ENCODE peak calls at places on chromosomes 12 and 14, in five cellular contexts. D is GM23338, L is HepG2, R is BJ, F is heart right ventricle. P is an unnamed sample.

GRCh38 chr14:76938092-76938500 is 90.4 kb downstream of the IRF2BPL start:
- DNase-seq in D (no peak), L (no peak), R (no peak), F (no peak), P (no peak)

GRCh38 chr12:88577537-88577936 is 2.7 kb downstream of the KITLG start:
- DNase-seq in D (no peak), L (no peak), R (no peak), F (no peak), P (no peak)

GRCh38 chr12:111055181-111055880 is 135.0 kb upstream of the MYL2 start:
- DNase-seq in D (no peak), L (no peak), R (no peak), F (no peak), P (no peak)

GRCh38 chr12:121573949-121574520 is 6.8 kb downstream of the KDM2B start:
- DNase-seq in D (no peak), L (no peak), R (no peak), F (no peak), P (no peak)

GRCh38 chr12:6772331-6772695 is at the start of gene LAG3:
- DNase-seq in D (no peak), L (no peak), R (no peak), F (no peak), P (no peak)

GRCh38 chr12:22538336-22538735 is 6.0 kb downstream of the C2CD5 start:
- DNase-seq in D (no peak), L (no peak), R (no peak), F (no peak), P (no peak)

GRCh38 chr12:105287408-105287807 is 43.1 kb upstream of the C12orf75 start:
- DNase-seq in D (no peak), L (no peak), R (no peak), F (no peak), P (no peak)

GRCh38 chr12:105915997-105916697 is 222.6 kb downstream of the NUAK1 start:
- DNase-seq in D (no peak), L (no peak), R (no peak), F (no peak), P (no peak)

GRCh38 chr14:58060077-58060476 is 91.9 kb downstream of the ARMH4 start:
- DNase-seq in D (no peak), L (no peak), R (no peak), F (no peak), P (no peak)

GRCh38 chr12:49032679-49033447 is 14.3 kb upstream of the PRKAG1 start:
- DNase-seq in D (no peak), L (no peak), R (no peak), F (peak; percentile 10), P (no peak)

GRCh38 chr12:108241961-108242360 is 97.2 kb downstream of the CMKLR1 start:
- DNase-seq in D (no peak), L (no peak), R (no peak), F (no peak), P (no peak)

GRCh38 chr14:60773558-60773957 is 39.0 kb downstream of the MNAT1 start:
- DNase-seq in D (no peak), L (no peak), R (no peak), F (no peak), P (no peak)

GRCh38 chr14:33799705-33800269 is 151.1 kb downstream of the EGLN3 start:
- DNase-seq in D (no peak), L (no peak), R (no peak), F (peak; percentile 32), P (no peak)

GRCh38 chr14:89912667-89913211 is 41.8 kb downstream of the EFCAB11 start:
- DNase-seq in D (peak; percentile 53), L (peak; percentile 59), R (peak; percentile 98), F (no peak), P (peak; percentile 96)

DNA sequence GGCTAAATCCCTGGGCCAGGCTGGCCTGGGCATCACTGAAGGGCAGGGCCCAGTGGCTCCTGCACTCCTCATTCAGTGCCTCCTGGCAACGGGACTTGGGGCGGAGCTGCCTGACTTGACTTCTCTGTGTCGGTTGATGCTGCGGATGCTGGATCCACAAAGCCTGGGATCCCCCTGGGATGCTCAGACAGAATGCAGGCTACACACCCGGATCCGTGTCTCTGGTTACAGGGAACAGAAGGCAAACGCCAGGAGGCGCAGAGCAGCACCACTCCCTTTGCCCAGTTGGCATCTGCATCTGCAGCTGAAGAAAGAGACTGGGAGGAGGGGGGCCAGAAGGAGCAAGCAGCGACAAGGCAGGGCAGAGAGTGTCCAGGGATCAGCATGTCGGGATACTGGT is 154.5 kb upstream of the FKBP4 start:
- DNase-seq in D (no peak), L (no peak), R (no peak), F (no peak), P (no peak)
- TF ChIP-seq CTCF in D (no peak), L (peak; percentile 4), R (no peak), F (no peak), P (peak; percentile 5)

GRCh38 chr14:100666403-100666802 is 60.3 kb upstream of the DLK1 start:
- DNase-seq in D (no peak), L (no peak), R (no peak), F (no peak), P (no peak)
- H3K4me3 ChIP-seq in D (no peak overlapping the region), L (no peak overlapping the region), R (no peak overlapping the region), F (no peak overlapping the region), P (no peak overlapping the region)

GRCh38 chr12:11650279-11650696 is 814 bp downstream of the ETV6 start:
- DNase-seq in D (peak; percentile 62), L (no peak), R (no peak), F (no peak), P (no peak)
- TF ChIP-seq CTCF in D (no peak), L (no peak), R (no peak), F (no peak), P (no peak)

DNA sequence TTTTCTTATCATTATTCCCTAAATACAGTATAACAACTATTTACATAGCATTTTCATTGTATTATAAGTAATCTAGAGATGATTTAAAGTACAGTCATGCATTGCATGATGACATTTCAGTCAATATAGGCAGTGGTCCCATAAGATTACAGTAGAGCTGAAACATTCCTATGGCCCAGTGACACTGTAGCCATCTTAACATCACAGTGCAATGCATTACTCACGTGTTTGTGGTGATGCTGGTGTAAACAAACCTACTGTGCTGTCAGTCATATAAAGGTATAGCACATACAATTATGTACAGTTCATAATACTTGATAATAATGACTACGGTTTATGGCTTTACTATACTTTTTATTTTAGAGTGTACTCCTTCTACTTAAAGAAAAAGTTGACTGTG is 13.3 kb downstream of the LLPH start:
- DNase-seq in D (no peak), L (no peak), R (no peak), F (no peak), P (no peak)
- H3K4me3 ChIP-seq in D (no peak overlapping the region), L (no peak overlapping the region), R (no peak overlapping the region), F (no peak overlapping the region), P (no peak overlapping the region)

DNA sequence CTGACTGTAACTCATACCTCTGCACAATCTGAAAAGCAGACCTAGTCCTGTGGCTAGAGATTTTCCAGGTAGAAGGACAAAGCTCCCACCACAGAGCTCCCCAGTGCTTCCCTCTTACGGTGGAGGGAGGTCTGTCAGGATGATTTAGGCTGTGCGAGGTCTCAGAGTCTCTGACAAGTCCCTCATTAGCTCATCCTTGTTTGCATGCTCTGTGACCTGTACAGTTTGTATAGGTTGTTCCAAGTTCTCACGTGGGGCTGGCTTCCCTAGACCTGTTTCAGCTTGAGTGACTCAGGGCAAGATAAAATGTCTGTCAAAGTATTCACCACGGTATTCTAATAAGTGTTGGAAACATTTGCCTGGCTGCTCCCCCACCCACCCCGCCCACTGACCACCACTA is 34.8 kb downstream of the ASCL1 start:
- DNase-seq in D (no peak), L (peak; percentile 25), R (no peak), F (no peak), P (no peak)
- TF ChIP-seq CTCF in D (no peak), L (no peak), R (no peak), F (no peak), P (no peak)

DNA sequence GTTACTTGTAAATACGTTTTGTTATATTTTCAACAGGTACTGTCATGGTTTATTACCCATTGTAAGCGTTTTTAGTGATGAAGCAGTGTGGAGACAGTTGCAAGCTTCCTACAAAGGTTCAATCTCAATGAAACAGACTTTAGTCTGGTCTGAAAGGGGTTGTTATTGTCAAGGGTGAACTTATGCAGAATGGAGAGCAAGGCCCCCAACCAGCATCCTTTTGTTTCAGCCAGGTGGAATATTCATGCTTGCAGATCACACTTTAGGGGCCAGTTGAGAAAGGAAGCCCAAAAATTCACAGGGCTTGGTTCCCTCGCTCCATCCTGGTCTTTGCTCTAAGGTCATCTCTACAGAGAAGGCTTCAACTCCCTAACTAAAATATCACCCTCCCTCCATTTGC is 103.7 kb downstream of the PRICKLE1 start:
- DNase-seq in D (peak; percentile 85), L (no peak), R (no peak), F (no peak), P (no peak)
- H3K4me3 ChIP-seq in D (peak overlapping the region; percentile 65), L (no peak overlapping the region), R (no peak overlapping the region), F (no peak overlapping the region), P (no peak overlapping the region)

GRCh38 chr14:37124617-37125016 is 47.8 kb downstream of the SLC25A21 start:
- DNase-seq in D (peak; percentile 69), L (peak; percentile 41), R (no peak), F (no peak), P (no peak)
- TF ChIP-seq CTCF in D (peak; percentile 41), L (peak; percentile 62), R (no peak), F (no peak), P (no peak)

DNA sequence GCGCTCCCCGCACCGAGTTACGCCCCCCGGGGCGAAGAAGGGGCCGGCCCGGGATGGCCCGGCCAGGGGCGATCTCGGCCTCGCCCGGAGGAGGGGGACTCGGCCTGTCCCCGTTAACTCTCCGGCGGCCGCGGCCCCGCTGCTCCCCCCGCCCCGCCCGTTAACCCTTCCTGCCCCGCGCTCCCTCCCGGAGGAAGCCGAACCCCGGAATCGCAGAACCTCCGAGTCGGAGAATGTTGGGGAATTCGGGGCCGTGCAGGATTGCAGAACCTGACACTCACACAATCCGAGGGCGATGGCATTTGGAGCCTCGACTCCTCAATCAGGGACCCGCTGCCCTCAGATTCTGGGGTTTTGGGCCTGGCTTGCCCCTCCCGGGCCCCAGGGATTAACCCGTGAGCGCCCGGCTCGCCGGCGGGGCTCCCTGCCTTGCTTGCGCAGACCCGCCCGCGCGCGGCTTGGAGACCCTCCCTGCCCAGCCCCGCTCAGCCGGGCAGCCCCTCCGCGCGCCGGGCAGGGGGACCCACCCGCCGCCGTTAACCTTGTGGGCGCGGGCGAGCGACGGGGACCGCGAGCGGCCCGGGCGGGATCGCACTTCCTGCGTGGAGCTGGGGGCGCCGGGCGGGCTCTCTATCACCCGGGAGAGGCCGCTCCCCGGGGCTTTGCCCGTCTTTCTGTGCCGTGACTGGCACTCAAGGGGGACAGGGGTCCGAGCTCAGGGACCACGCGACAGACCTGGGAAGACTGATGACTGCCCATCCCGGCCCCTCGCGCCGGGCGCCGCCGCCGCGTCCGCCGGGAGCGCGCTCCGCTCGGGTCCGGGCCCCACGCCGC is 18.8 kb downstream of the BEGAIN start:
- DNase-seq in D (peak; percentile 65), L (no peak), R (no peak), F (no peak), P (no peak)
- H3K4me3 ChIP-seq in D (peak overlapping the region; percentile 73), L (no peak overlapping the region), R (peak overlapping the region; percentile 11), F (peak overlapping the region; percentile 22), P (peak overlapping the region; percentile 34)

P was measured in AG04449.